ENCODE peak calls at places on chromosomes 4 and X, in six cellular contexts. M, C, T, B, U and W are unnamed samples.

GRCh38 chr4:137663376-137664054 is 131.2 kb upstream of the PCDH18 start:
- DNase-seq in U (no peak), B (no peak), C (no peak), T (no peak), M (no peak), W (no peak)

GRCh38 chrX:102863735-102864134 is 73.3 kb upstream of the RAB40AL start:
- DNase-seq in C (peak), U (peak), B (peak), T (peak), M (peak), W (no peak)

GRCh38 chr4:74675673-74676279 is 118.5 kb downstream of the BTC start:
- DNase-seq in T (peak), U (no peak), M (no peak), C (no peak), B (no peak), W (no peak)

GRCh38 chr4:23903859-23904438 is 14.1 kb upstream of the PPARGC1A start:
- DNase-seq in T (no peak), B (no peak), C (no peak), U (no peak), M (no peak), W (no peak)

GRCh38 chr4:64417974-64418373 is 8.7 kb upstream of the TECRL start:
- DNase-seq in C (no peak), U (no peak), M (no peak), T (no peak), B (no peak), W (no peak)

GRCh38 chr4:48801016-48801715 is 21.1 kb upstream of the FRYL start:
- DNase-seq in T (no peak), U (no peak), B (no peak), C (no peak), M (no peak), W (no peak)

GRCh38 chrX:109839694-109840358 is 106.8 kb upstream of the ACSL4 start:
- DNase-seq in T (no peak), M (no peak), C (no peak), U (no peak), B (no peak), W (no peak)

GRCh38 chrX:3738489-3738888 is 25.0 kb upstream of the PRKX start:
- DNase-seq in U (no peak), T (no peak), B (no peak), C (no peak), M (no peak), W (no peak)

GRCh38 chrX:17359500-17359899 is 15.5 kb upstream of the NHS start:
- DNase-seq in B (no peak), M (no peak), C (no peak), T (no peak), U (no peak), W (no peak)

GRCh38 chrX:13646154-13646549 is 6.8 kb upstream of the TCEANC start:
- DNase-seq in M (no peak), U (peak), B (peak), T (peak), C (no peak), W (no peak)

GRCh38 chr4:55549888-55550287 is 3.2 kb upstream of the CLOCK start:
- DNase-seq in T (no peak), M (no peak), U (no peak), B (no peak), C (no peak), W (no peak)

GRCh38 chrX:12210921-12211320 is 72.6 kb downstream of the FRMPD4 start:
- DNase-seq in T (no peak), U (no peak), C (no peak), M (no peak), B (no peak), W (no peak)

GRCh38 chrX:22314211-22314610 is 41.5 kb downstream of the CBLL2 start:
- DNase-seq in M (no peak), B (no peak), T (no peak), C (no peak), U (no peak), W (no peak)

GRCh38 chr4:63170923-63171322 is 1238.3 kb downstream of the TECRL start:
- DNase-seq in C (no peak), B (no peak), M (no peak), T (no peak), U (no peak), W (no peak)

GRCh38 chr4:38310446-38311043 is 350.3 kb downstream of the PTTG2 start:
- DNase-seq in M (no peak), U (no peak), B (peak), T (no peak), C (no peak), W (no peak)